ENCODE peak calls at places on chromosomes 3 and 15, in ten cellular contexts. K, G, C, A, T, H, F, Y, X and D are unnamed samples.

GRCh38 chr15:37015025-37015424 is 85.3 kb downstream of the MEIS2 start:
- DNase-seq in H (no peak), T (no peak), F (no peak), C (no peak), A (no peak), X (no peak), K (no peak), G (no peak), Y (no peak), D (no peak)

GRCh38 chr3:48765376-48765775 is 48.4 kb upstream of the IP6K2 start:
- DNase-seq in X (peak; percentile 27), A (no peak), T (no peak), H (no peak), F (no peak), G (peak; percentile 18), Y (no peak), C (peak; percentile 15), K (no peak), D (peak; percentile 27)

GRCh38 chr3:30720586-30721313 is 114.3 kb downstream of the TGFBR2 start:
- DNase-seq in A (no peak), X (no peak), Y (no peak), F (no peak), K (no peak), H (peak; percentile 60), C (no peak), T (no peak), G (peak; percentile 92), D (no peak)

GRCh38 chr3:78279066-78279465 is 1239.2 kb downstream of the ROBO2 start:
- DNase-seq in G (no peak), H (no peak), K (no peak), T (no peak), X (no peak), A (no peak), Y (no peak), C (no peak), F (no peak), D (no peak)

GRCh38 chr3:189908646-189909045 is 212.1 kb downstream of the P3H2 start:
- DNase-seq in T (no peak), F (no peak), A (no peak), X (no peak), Y (no peak), C (no peak), H (no peak), G (no peak), K (no peak), D (no peak)

GRCh38 chr3:53581671-53582070 is 87.3 kb downstream of the CACNA1D start:
- DNase-seq in K (no peak), X (no peak), G (no peak), T (no peak), A (no peak), F (no peak), Y (no peak), H (no peak), C (no peak), D (no peak)

GRCh38 chr3:36988336-36988735 is 4.6 kb downstream of the EPM2AIP1 start:
- DNase-seq in F (no peak), G (no peak), H (no peak), T (no peak), K (no peak), C (no peak), X (no peak), A (no peak), Y (no peak), D (no peak)

GRCh38 chr3:180961087-180961486 is 28.4 kb downstream of the DNAJC19 start:
- DNase-seq in G (no peak), A (no peak), K (no peak), T (no peak), H (no peak), F (no peak), X (no peak), C (no peak), Y (no peak), D (no peak)

GRCh38 chr3:133758969-133759739 is 13.0 kb downstream of the TF start:
- DNase-seq in H (no peak), A (no peak), K (no peak), X (no peak), Y (no peak), T (no peak), F (no peak), C (no peak), G (no peak), D (no peak)

GRCh38 chr15:62089616-62090015 is 22.8 kb downstream of the C2CD4A start:
- DNase-seq in H (no peak), G (no peak), Y (no peak), X (no peak), T (no peak), F (no peak), A (no peak), C (no peak), K (no peak), D (no peak)

GRCh38 chr3:4740397-4741105 is 238.7 kb upstream of the BHLHE40 start:
- DNase-seq in X (no peak), G (no peak), Y (peak; percentile 83), K (no peak), A (no peak), T (no peak), F (peak; percentile 82), C (no peak), H (no peak), D (no peak)

GRCh38 chr3:55069950-55070349 is 142.1 kb upstream of the LRTM1 start:
- DNase-seq in G (no peak), H (no peak), F (no peak), C (peak; percentile 29), K (no peak), T (no peak), A (no peak), Y (no peak), X (no peak), D (no peak)

GRCh38 chr15:52006702-52007340 is 12.2 kb upstream of the MAPK6 start:
- DNase-seq in A (no peak), T (no peak), Y (no peak), C (no peak), G (no peak), F (no peak), H (no peak), X (no peak), K (peak; percentile 83), D (no peak)

GRCh38 chr15:56051700-56052099 is 58.3 kb upstream of the NEDD4 start:
- DNase-seq in C (no peak), F (no peak), Y (no peak), X (no peak), K (no peak), G (no peak), A (no peak), H (no peak), T (no peak), D (no peak)

GRCh38 chr3:39255503-39256325 is 24.1 kb downstream of the CX3CR1 start:
- DNase-seq in K (peak; percentile 90), F (no peak), H (no peak), X (no peak), C (no peak), T (peak; percentile 49), A (peak; percentile 89), G (no peak), Y (no peak), D (no peak)

GRCh38 chr3:75906555-75907112 is 121.3 kb upstream of the ZNF717 start:
- DNase-seq in F (peak; percentile 62), K (no peak), H (no peak), T (no peak), C (peak; percentile 92), G (no peak), A (peak; percentile 80), Y (no peak), X (peak; percentile 66), D (no peak)

GRCh38 chr3:110389005-110389404 is 682.6 kb upstream of the NECTIN3 start:
- DNase-seq in C (no peak), K (no peak), A (no peak), Y (no peak), T (no peak), F (no peak), X (no peak), H (no peak), G (no peak), D (no peak)

GRCh38 chr3:110391640-110392395 is 679.8 kb upstream of the NECTIN3 start:
- DNase-seq in A (no peak), T (no peak), K (no peak), X (no peak), Y (no peak), C (no peak), F (no peak), H (no peak), G (no peak), D (no peak)

DNA sequence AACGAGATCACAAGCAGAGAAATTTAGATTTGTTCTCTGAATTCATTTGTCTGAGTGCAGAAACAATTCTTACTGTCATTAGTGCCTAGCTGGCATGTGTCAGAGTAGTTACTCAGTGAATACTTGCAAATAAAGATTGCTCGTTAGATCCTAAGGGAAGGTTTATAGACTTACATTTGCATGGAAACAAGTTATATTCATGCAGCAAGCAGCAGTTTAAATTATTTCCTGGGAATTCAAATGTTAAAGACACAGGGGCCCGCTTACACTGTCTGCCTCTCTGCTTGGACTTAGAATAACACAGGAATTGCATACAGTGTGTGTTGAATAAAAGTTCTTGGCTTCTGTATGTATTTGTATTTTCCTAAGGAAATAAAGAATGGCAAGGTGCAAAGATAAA is 680.6 kb upstream of the NECTIN3 start:
- DNase-seq in T (no peak), C (peak; percentile 2), A (no peak), Y (no peak), F (no peak), K (no peak), X (no peak), G (no peak), H (no peak), D (no peak)
- TF ChIP-seq POLR2AphosphoS5 in T (no peak), C (no peak), A (no peak), Y (no peak), F (no peak), K (no peak), X (no peak), G (no peak), H (no peak), D (no peak)

GRCh38 chr3:86481031-86481430 is 509.9 kb downstream of the VGLL3 start:
- DNase-seq in H (no peak), X (no peak), T (no peak), F (no peak), C (no peak), K (no peak), A (no peak), G (no peak), Y (no peak), D (no peak)
- TF ChIP-seq POLR2AphosphoS5 in H (no peak), X (no peak), T (no peak), F (no peak), C (no peak), K (no peak), A (no peak), G (no peak), Y (no peak), D (no peak)

DNA sequence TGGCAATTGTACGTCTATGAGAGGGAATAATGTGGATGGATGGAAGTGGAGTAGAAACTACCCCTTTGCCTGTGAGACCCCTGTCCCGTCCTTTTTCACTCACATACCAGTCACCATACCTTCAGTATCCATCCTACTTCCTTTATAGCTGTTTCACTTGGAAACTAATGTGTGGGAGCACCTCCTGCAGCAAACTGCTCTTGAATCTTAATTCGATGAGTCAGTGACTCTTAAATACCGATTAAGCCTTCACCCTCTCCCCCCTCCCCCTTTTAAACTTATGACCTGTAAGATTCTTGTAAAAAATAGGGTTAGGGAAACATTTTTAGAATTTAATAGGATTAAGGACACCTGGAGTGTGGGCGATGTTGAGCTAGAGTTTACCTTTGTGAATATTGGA is 812 bp downstream of the SPRED1 start:
- DNase-seq in C (peak; percentile 60), T (peak; percentile 13), G (no peak), X (no peak), H (peak; percentile 28), F (no peak), A (no peak), K (no peak), Y (no peak), D (no peak)
- TF ChIP-seq POLR2AphosphoS5 in C (no peak), T (peak; percentile 23), G (no peak), X (peak; percentile 60), H (no peak), F (no peak), A (no peak), K (no peak), Y (no peak), D (no peak)

GRCh38 chr3:46228259-46229222 is 13.7 kb upstream of the CCR3 start:
- DNase-seq in C (no peak), G (no peak), A (no peak), Y (no peak), F (peak; percentile 77), K (no peak), X (no peak), T (no peak), H (no peak), D (no peak)
- TF ChIP-seq POLR2AphosphoS5 in C (no peak), G (no peak), A (no peak), Y (no peak), F (no peak), K (no peak), X (no peak), T (no peak), H (no peak), D (no peak)